ENCODE peak calls at places on chromosomes 3 and 15, in seven cellular contexts. One of them, this sample, is unnamed.

GRCh38 chr15:72155635-72156616 is 37.7 kb downstream of the SENP8 start:
- DNase-seq in nucleus accumbens: peak
- DNase-seq in A673: peak
- DNase-seq in pons: peak
- DNase-seq in right atrium auricular region: peak
- DNase-seq in foreskin melanocyte: peak
- DNase-seq in EH: peak
- DNase-seq in this sample: peak

GRCh38 chr15:70048578-70048977 is 49.1 kb downstream of the TLE3 start:
- DNase-seq in nucleus accumbens: no peak
- DNase-seq in A673: no peak
- DNase-seq in pons: no peak
- DNase-seq in right atrium auricular region: no peak
- DNase-seq in foreskin melanocyte: no peak
- DNase-seq in EH: no peak
- DNase-seq in this sample: no peak

GRCh38 chr3:161035711-161036110 is 69.4 kb downstream of the B3GALNT1 start:
- DNase-seq in nucleus accumbens: no peak
- DNase-seq in A673: no peak
- DNase-seq in pons: peak
- DNase-seq in right atrium auricular region: no peak
- DNase-seq in foreskin melanocyte: no peak
- DNase-seq in EH: peak
- DNase-seq in this sample: no peak

GRCh38 chr15:59303641-59304433 is 68.8 kb downstream of the MYO1E start:
- DNase-seq in nucleus accumbens: no peak
- DNase-seq in A673: peak
- DNase-seq in pons: peak
- DNase-seq in right atrium auricular region: no peak
- DNase-seq in foreskin melanocyte: no peak
- DNase-seq in EH: peak
- DNase-seq in this sample: no peak

GRCh38 chr3:50201573-50202315 is 3.3 kb upstream of the SLC38A3 start:
- DNase-seq in nucleus accumbens: no peak
- DNase-seq in A673: no peak
- DNase-seq in pons: no peak
- DNase-seq in right atrium auricular region: no peak
- DNase-seq in foreskin melanocyte: no peak
- DNase-seq in EH: no peak
- DNase-seq in this sample: peak

GRCh38 chr15:61724276-61724939 is 335.8 kb downstream of the VPS13C start:
- DNase-seq in nucleus accumbens: no peak
- DNase-seq in A673: no peak
- DNase-seq in pons: peak
- DNase-seq in right atrium auricular region: no peak
- DNase-seq in foreskin melanocyte: no peak
- DNase-seq in EH: no peak
- DNase-seq in this sample: no peak

GRCh38 chr3:164730810-164731209 is 347.5 kb downstream of the SI start:
- DNase-seq in nucleus accumbens: no peak
- DNase-seq in A673: peak
- DNase-seq in pons: no peak
- DNase-seq in right atrium auricular region: no peak
- DNase-seq in foreskin melanocyte: no peak
- DNase-seq in EH: no peak
- DNase-seq in this sample: no peak

GRCh38 chr15:101407439-101407838 is 82.1 kb downstream of the PCSK6 start:
- DNase-seq in nucleus accumbens: no peak
- DNase-seq in A673: no peak
- DNase-seq in pons: no peak
- DNase-seq in right atrium auricular region: no peak
- DNase-seq in foreskin melanocyte: no peak
- DNase-seq in EH: no peak
- DNase-seq in this sample: no peak

GRCh38 chr3:58161435-58162398 is 49.1 kb downstream of the DNASE1L3 start:
- DNase-seq in nucleus accumbens: no peak
- DNase-seq in A673: peak
- DNase-seq in pons: no peak
- DNase-seq in right atrium auricular region: peak
- DNase-seq in foreskin melanocyte: peak
- DNase-seq in EH: peak
- DNase-seq in this sample: peak

GRCh38 chr3:62134061-62134496 is 239.3 kb downstream of the FEZF2 start:
- DNase-seq in nucleus accumbens: no peak
- DNase-seq in A673: peak
- DNase-seq in pons: no peak
- DNase-seq in right atrium auricular region: peak
- DNase-seq in foreskin melanocyte: peak
- DNase-seq in EH: peak
- DNase-seq in this sample: peak

GRCh38 chr3:124793054-124793740 is 62.9 kb downstream of the UMPS start:
- DNase-seq in nucleus accumbens: no peak
- DNase-seq in A673: no peak
- DNase-seq in pons: no peak
- DNase-seq in right atrium auricular region: no peak
- DNase-seq in foreskin melanocyte: no peak
- DNase-seq in EH: peak
- DNase-seq in this sample: no peak

GRCh38 chr15:81327526-81327925 is 3.6 kb upstream of the STARD5 start:
- DNase-seq in nucleus accumbens: no peak
- DNase-seq in A673: no peak
- DNase-seq in pons: no peak
- DNase-seq in right atrium auricular region: no peak
- DNase-seq in foreskin melanocyte: peak
- DNase-seq in EH: peak
- DNase-seq in this sample: no peak

GRCh38 chr3:143644370-143645089 is 203.7 kb downstream of the SLC9A9 start:
- DNase-seq in nucleus accumbens: no peak
- DNase-seq in A673: peak
- DNase-seq in pons: peak
- DNase-seq in right atrium auricular region: no peak
- DNase-seq in foreskin melanocyte: peak
- DNase-seq in EH: peak
- DNase-seq in this sample: peak

GRCh38 chr3:9229886-9230285 is 19.6 kb downstream of the SRGAP3 start:
- DNase-seq in nucleus accumbens: no peak
- DNase-seq in A673: no peak
- DNase-seq in pons: no peak
- DNase-seq in right atrium auricular region: no peak
- DNase-seq in foreskin melanocyte: no peak
- DNase-seq in EH: no peak
- DNase-seq in this sample: no peak

GRCh38 chr3:19272296-19272695 is 124.0 kb downstream of the KCNH8 start:
- DNase-seq in nucleus accumbens: no peak
- DNase-seq in A673: no peak
- DNase-seq in pons: no peak
- DNase-seq in right atrium auricular region: no peak
- DNase-seq in foreskin melanocyte: no peak
- DNase-seq in EH: no peak
- DNase-seq in this sample: no peak

GRCh38 chr3:126199256-126199655 is 18.9 kb upstream of the ALDH1L1 start:
- DNase-seq in nucleus accumbens: no peak
- DNase-seq in A673: peak
- DNase-seq in pons: no peak
- DNase-seq in right atrium auricular region: no peak
- DNase-seq in foreskin melanocyte: no peak
- DNase-seq in EH: no peak
- DNase-seq in this sample: no peak

GRCh38 chr15:73936181-73936580 is 9.9 kb downstream of the LOXL1 start:
- DNase-seq in nucleus accumbens: no peak
- DNase-seq in A673: peak
- DNase-seq in pons: no peak
- DNase-seq in right atrium auricular region: peak
- DNase-seq in foreskin melanocyte: no peak
- DNase-seq in EH: peak
- DNase-seq in this sample: peak

GRCh38 chr15:69132935-69133861 is 27.2 kb upstream of the GLCE start:
- DNase-seq in nucleus accumbens: no peak
- DNase-seq in A673: peak
- DNase-seq in pons: peak
- DNase-seq in right atrium auricular region: no peak
- DNase-seq in foreskin melanocyte: no peak
- DNase-seq in EH: peak
- DNase-seq in this sample: peak

GRCh38 chr3:126960604-126960995 is 22.3 kb upstream of the PLXNA1 start:
- DNase-seq in nucleus accumbens: no peak
- DNase-seq in A673: no peak
- DNase-seq in pons: peak
- DNase-seq in right atrium auricular region: no peak
- DNase-seq in foreskin melanocyte: no peak
- DNase-seq in EH: no peak
- DNase-seq in this sample: no peak

GRCh38 chr3:115855911-115856310 is 232.6 kb downstream of the GAP43 start:
- DNase-seq in nucleus accumbens: no peak
- DNase-seq in A673: no peak
- DNase-seq in pons: no peak
- DNase-seq in right atrium auricular region: no peak
- DNase-seq in foreskin melanocyte: no peak
- DNase-seq in EH: peak
- DNase-seq in this sample: no peak

GRCh38 chr3:77815467-77815866 is 775.6 kb downstream of the ROBO2 start:
- DNase-seq in nucleus accumbens: no peak
- DNase-seq in A673: peak
- DNase-seq in pons: no peak
- DNase-seq in right atrium auricular region: no peak
- DNase-seq in foreskin melanocyte: no peak
- DNase-seq in EH: no peak
- DNase-seq in this sample: peak

GRCh38 chr3:10154335-10155122 is 10.2 kb upstream of the IRAK2 start:
- DNase-seq in nucleus accumbens: no peak
- DNase-seq in A673: no peak
- DNase-seq in pons: no peak
- DNase-seq in right atrium auricular region: no peak
- DNase-seq in foreskin melanocyte: no peak
- DNase-seq in EH: no peak
- DNase-seq in this sample: no peak

This sample was measured in SK-MEL-5.